ENCODE peak calls at places on chromosomes 2 and 18, in ten cellular contexts. One of them, this sample, is unnamed. For H3K27me3, the result is how much of the 10 kb centered on the place peaks cover.

GRCh38 chr2:5035134-5035533 is 657.0 kb upstream of the SOX11 start:
- DNase-seq in uterus: no peak
- DNase-seq in breast epithelium: no peak
- DNase-seq in stomach: no peak
- DNase-seq in prostate gland: no peak
- DNase-seq in transverse colon: no peak
- DNase-seq in heart left ventricle: no peak
- DNase-seq in HCT116: no peak
- DNase-seq in IMR-90: no peak
- DNase-seq in right lobe of liver: no peak
- DNase-seq in this sample: no peak

GRCh38 chr2:118207889-118208288 is 119.6 kb downstream of the INSIG2 start:
- DNase-seq in right lobe of liver: no peak
- DNase-seq in transverse colon: no peak
- DNase-seq in IMR-90: no peak
- DNase-seq in prostate gland: no peak
- DNase-seq in stomach: no peak
- DNase-seq in heart left ventricle: no peak
- DNase-seq in HCT116: no peak
- DNase-seq in uterus: no peak
- DNase-seq in breast epithelium: no peak
- DNase-seq in this sample: no peak

GRCh38 chr18:35524236-35524635 is 26.5 kb upstream of the INO80C start:
- DNase-seq in heart left ventricle: no peak
- DNase-seq in HCT116: no peak
- DNase-seq in transverse colon: no peak
- DNase-seq in prostate gland: no peak
- DNase-seq in uterus: no peak
- DNase-seq in IMR-90: no peak
- DNase-seq in breast epithelium: no peak
- DNase-seq in right lobe of liver: no peak
- DNase-seq in stomach: no peak
- DNase-seq in this sample: no peak

GRCh38 chr2:51706220-51706619 is 674.3 kb upstream of the NRXN1 start:
- DNase-seq in right lobe of liver: no peak
- DNase-seq in HCT116: no peak
- DNase-seq in stomach: no peak
- DNase-seq in breast epithelium: no peak
- DNase-seq in IMR-90: no peak
- DNase-seq in transverse colon: no peak
- DNase-seq in heart left ventricle: no peak
- DNase-seq in uterus: no peak
- DNase-seq in prostate gland: no peak
- DNase-seq in this sample: no peak

GRCh38 chr2:47079515-47080412 is 75.3 kb downstream of the STPG4 start:
- DNase-seq in uterus: no peak
- DNase-seq in transverse colon: peak
- DNase-seq in breast epithelium: no peak
- DNase-seq in HCT116: no peak
- DNase-seq in prostate gland: no peak
- DNase-seq in stomach: no peak
- DNase-seq in right lobe of liver: peak
- DNase-seq in IMR-90: no peak
- DNase-seq in heart left ventricle: peak
- DNase-seq in this sample: no peak

GRCh38 chr2:224101820-224102630 is 62.9 kb upstream of the SERPINE2 start:
- DNase-seq in stomach: no peak
- DNase-seq in transverse colon: no peak
- DNase-seq in heart left ventricle: peak
- DNase-seq in HCT116: no peak
- DNase-seq in right lobe of liver: no peak
- DNase-seq in prostate gland: no peak
- DNase-seq in uterus: peak
- DNase-seq in IMR-90: peak
- DNase-seq in breast epithelium: no peak
- DNase-seq in this sample: no peak

GRCh38 chr2:6973895-6974545 is 56.8 kb downstream of the RNF144A start:
- DNase-seq in stomach: no peak
- DNase-seq in heart left ventricle: no peak
- DNase-seq in uterus: no peak
- DNase-seq in transverse colon: no peak
- DNase-seq in prostate gland: no peak
- DNase-seq in right lobe of liver: no peak
- DNase-seq in breast epithelium: no peak
- DNase-seq in IMR-90: no peak
- DNase-seq in HCT116: peak
- DNase-seq in this sample: no peak

GRCh38 chr2:41710944-41711343 is 336.9 kb upstream of the PKDCC start:
- DNase-seq in uterus: no peak
- DNase-seq in IMR-90: peak
- DNase-seq in prostate gland: no peak
- DNase-seq in right lobe of liver: no peak
- DNase-seq in stomach: no peak
- DNase-seq in heart left ventricle: no peak
- DNase-seq in HCT116: no peak
- DNase-seq in transverse colon: no peak
- DNase-seq in breast epithelium: no peak
- DNase-seq in this sample: no peak

GRCh38 chr18:30999186-30999585 is 43.4 kb downstream of the DSC3 start:
- DNase-seq in prostate gland: no peak
- DNase-seq in uterus: no peak
- DNase-seq in HCT116: no peak
- DNase-seq in breast epithelium: no peak
- DNase-seq in stomach: no peak
- DNase-seq in transverse colon: no peak
- DNase-seq in heart left ventricle: no peak
- DNase-seq in right lobe of liver: no peak
- DNase-seq in IMR-90: no peak
- DNase-seq in this sample: no peak

GRCh38 chr2:126890962-126891450 is 7.7 kb upstream of the TEX51 start:
- DNase-seq in transverse colon: no peak
- DNase-seq in stomach: peak
- DNase-seq in breast epithelium: no peak
- DNase-seq in right lobe of liver: no peak
- DNase-seq in IMR-90: no peak
- DNase-seq in heart left ventricle: no peak
- DNase-seq in prostate gland: no peak
- DNase-seq in HCT116: no peak
- DNase-seq in uterus: peak
- DNase-seq in this sample: no peak

GRCh38 chr2:193841389-193842150 is 1646.8 kb upstream of the TMEFF2 start:
- DNase-seq in prostate gland: no peak
- DNase-seq in IMR-90: no peak
- DNase-seq in uterus: no peak
- DNase-seq in right lobe of liver: no peak
- DNase-seq in heart left ventricle: no peak
- DNase-seq in breast epithelium: no peak
- DNase-seq in transverse colon: no peak
- DNase-seq in HCT116: no peak
- DNase-seq in stomach: no peak
- DNase-seq in this sample: no peak

GRCh38 chr2:223465793-223466192 is 136.4 kb downstream of the SCG2 start:
- DNase-seq in right lobe of liver: peak
- DNase-seq in HCT116: no peak
- DNase-seq in prostate gland: peak
- DNase-seq in IMR-90: peak
- DNase-seq in uterus: peak
- DNase-seq in transverse colon: peak
- DNase-seq in heart left ventricle: peak
- DNase-seq in breast epithelium: peak
- DNase-seq in stomach: peak
- DNase-seq in this sample: peak

GRCh38 chr2:11213975-11214374 is 58.7 kb downstream of the SLC66A3 start:
- DNase-seq in IMR-90: no peak
- DNase-seq in transverse colon: no peak
- DNase-seq in prostate gland: no peak
- DNase-seq in right lobe of liver: no peak
- DNase-seq in HCT116: no peak
- DNase-seq in heart left ventricle: no peak
- DNase-seq in breast epithelium: no peak
- DNase-seq in uterus: no peak
- DNase-seq in stomach: no peak
- DNase-seq in this sample: no peak
- H3K27ac ChIP-seq in IMR-90: no peak
- H3K27ac ChIP-seq in transverse colon: no peak
- H3K27ac ChIP-seq in prostate gland: no peak
- H3K27ac ChIP-seq in right lobe of liver: no peak
- H3K27ac ChIP-seq in HCT116: no peak
- H3K27ac ChIP-seq in heart left ventricle: no peak
- H3K27ac ChIP-seq in breast epithelium: no peak
- H3K27ac ChIP-seq in uterus: no peak
- H3K27ac ChIP-seq in stomach: no peak
- H3K27ac ChIP-seq in this sample: no peak

DNA sequence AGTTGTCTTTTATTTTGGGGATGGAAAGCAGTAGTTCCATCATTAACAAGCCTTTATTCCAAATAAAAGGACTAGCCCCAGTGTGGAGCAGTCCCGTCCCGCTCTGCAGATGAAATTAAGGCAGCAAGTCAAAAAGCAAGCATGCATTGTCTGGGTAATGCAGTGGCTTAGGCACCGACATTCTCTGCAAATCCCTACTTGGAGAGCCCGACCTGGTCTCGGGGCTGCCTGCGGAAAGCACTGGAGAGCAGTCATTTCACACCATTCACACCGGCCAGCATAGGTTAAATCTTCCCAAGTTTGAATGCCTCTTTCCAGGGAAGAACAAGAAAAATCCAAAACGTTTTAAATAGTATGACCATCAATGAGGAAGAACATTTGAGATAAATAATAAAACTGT is 24.4 kb upstream of the RAB12 start:
- DNase-seq in uterus: no peak
- DNase-seq in heart left ventricle: no peak
- DNase-seq in breast epithelium: no peak
- DNase-seq in HCT116: no peak
- DNase-seq in stomach: no peak
- DNase-seq in IMR-90: no peak
- DNase-seq in prostate gland: no peak
- DNase-seq in right lobe of liver: no peak
- DNase-seq in transverse colon: no peak
- DNase-seq in this sample: no peak
- H3K27me3 ChIP-seq in uterus: under half
- H3K27me3 ChIP-seq in heart left ventricle: under half
- H3K27me3 ChIP-seq in breast epithelium: under half
- H3K27me3 ChIP-seq in HCT116: under half
- H3K27me3 ChIP-seq in stomach: under half
- H3K27me3 ChIP-seq in IMR-90: under half
- H3K27me3 ChIP-seq in prostate gland: under half
- H3K27me3 ChIP-seq in right lobe of liver: under half
- H3K27me3 ChIP-seq in transverse colon: under half
- H3K27me3 ChIP-seq in this sample: under half

GRCh38 chr2:159677654-159678053 is 34.7 kb upstream of the MARCHF7 start:
- DNase-seq in stomach: no peak
- DNase-seq in uterus: no peak
- DNase-seq in transverse colon: no peak
- DNase-seq in heart left ventricle: no peak
- DNase-seq in HCT116: no peak
- DNase-seq in IMR-90: peak
- DNase-seq in right lobe of liver: no peak
- DNase-seq in breast epithelium: no peak
- DNase-seq in prostate gland: no peak
- DNase-seq in this sample: no peak
- TF ChIP-seq POLR2A in stomach: no peak
- TF ChIP-seq POLR2A in uterus: no peak
- TF ChIP-seq POLR2A in transverse colon: no peak
- TF ChIP-seq POLR2A in heart left ventricle: no peak
- TF ChIP-seq POLR2A in HCT116: no peak
- TF ChIP-seq POLR2A in IMR-90: no peak
- TF ChIP-seq POLR2A in right lobe of liver: no peak
- TF ChIP-seq POLR2A in breast epithelium: no peak
- TF ChIP-seq POLR2A in prostate gland: no peak
- TF ChIP-seq POLR2A in this sample: no peak

GRCh38 chr2:150476809-150477302 is 10.6 kb downstream of the RND3 start:
- DNase-seq in heart left ventricle: no peak
- DNase-seq in breast epithelium: no peak
- DNase-seq in right lobe of liver: no peak
- DNase-seq in prostate gland: no peak
- DNase-seq in uterus: no peak
- DNase-seq in transverse colon: no peak
- DNase-seq in stomach: no peak
- DNase-seq in IMR-90: peak
- DNase-seq in HCT116: no peak
- DNase-seq in this sample: no peak

GRCh38 chr2:150474326-150475074 is 13.0 kb downstream of the RND3 start:
- DNase-seq in stomach: no peak
- DNase-seq in transverse colon: no peak
- DNase-seq in IMR-90: peak
- DNase-seq in HCT116: no peak
- DNase-seq in uterus: no peak
- DNase-seq in right lobe of liver: no peak
- DNase-seq in breast epithelium: no peak
- DNase-seq in heart left ventricle: no peak
- DNase-seq in prostate gland: no peak
- DNase-seq in this sample: no peak

GRCh38 chr2:150476213-150476740 is 11.2 kb downstream of the RND3 start:
- DNase-seq in transverse colon: no peak
- DNase-seq in prostate gland: no peak
- DNase-seq in uterus: no peak
- DNase-seq in heart left ventricle: no peak
- DNase-seq in breast epithelium: no peak
- DNase-seq in right lobe of liver: no peak
- DNase-seq in stomach: no peak
- DNase-seq in HCT116: no peak
- DNase-seq in IMR-90: peak
- DNase-seq in this sample: no peak

GRCh38 chr2:150477347-150477746 is 10.1 kb downstream of the RND3 start:
- DNase-seq in breast epithelium: no peak
- DNase-seq in right lobe of liver: peak
- DNase-seq in stomach: no peak
- DNase-seq in uterus: no peak
- DNase-seq in transverse colon: peak
- DNase-seq in prostate gland: no peak
- DNase-seq in HCT116: no peak
- DNase-seq in heart left ventricle: no peak
- DNase-seq in IMR-90: peak
- DNase-seq in this sample: no peak

DNA sequence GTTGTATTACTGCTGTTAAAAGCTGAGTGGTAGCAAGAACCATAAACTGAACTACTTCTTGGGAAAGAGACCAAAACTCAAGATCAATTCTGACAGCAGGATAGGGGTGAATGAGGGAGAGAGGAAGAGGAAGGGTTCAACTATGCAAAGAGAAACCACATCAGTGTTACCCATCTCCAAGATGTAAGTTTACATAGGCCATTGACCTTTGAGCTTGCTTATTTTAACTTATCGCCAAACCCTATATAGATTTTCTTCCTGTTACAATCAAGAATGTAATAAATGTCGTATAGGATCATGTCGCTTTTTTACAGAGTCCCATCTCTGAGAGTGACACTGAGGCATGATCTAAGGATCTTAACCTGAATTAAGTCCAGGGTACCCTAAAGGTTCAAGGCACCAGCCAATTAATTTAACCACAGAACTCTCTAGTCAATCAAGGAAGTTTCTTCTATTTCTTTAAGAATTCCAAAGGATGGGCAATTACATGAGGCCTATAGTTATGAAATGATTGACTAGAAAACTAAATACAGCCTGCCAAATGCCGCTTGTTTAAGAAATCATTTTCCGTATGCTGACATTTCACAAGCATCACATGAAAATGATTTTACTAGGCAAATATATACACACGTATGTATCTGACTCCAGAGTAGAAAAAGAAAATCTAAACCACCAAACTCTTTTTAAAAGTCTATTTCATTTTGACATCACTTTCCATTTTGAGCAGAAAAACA is 11.8 kb downstream of the RND3 start:
- DNase-seq in IMR-90: peak
- DNase-seq in uterus: no peak
- DNase-seq in transverse colon: no peak
- DNase-seq in stomach: no peak
- DNase-seq in heart left ventricle: no peak
- DNase-seq in prostate gland: no peak
- DNase-seq in right lobe of liver: no peak
- DNase-seq in HCT116: no peak
- DNase-seq in breast epithelium: no peak
- DNase-seq in this sample: no peak
- H3K27ac ChIP-seq in IMR-90: peak
- H3K27ac ChIP-seq in uterus: peak
- H3K27ac ChIP-seq in transverse colon: peak
- H3K27ac ChIP-seq in stomach: no peak
- H3K27ac ChIP-seq in heart left ventricle: peak
- H3K27ac ChIP-seq in prostate gland: no peak
- H3K27ac ChIP-seq in right lobe of liver: peak
- H3K27ac ChIP-seq in HCT116: no peak
- H3K27ac ChIP-seq in breast epithelium: peak
- H3K27ac ChIP-seq in this sample: peak

This sample was measured in sigmoid colon.